ENCODE peak calls at places on chromosome 1, in four cellular contexts. W, X, Y and D are unnamed samples.

GRCh38 chr1:38371505-38371844 is 324.9 kb upstream of the POU3F1 start:
- DNase-seq in W (no peak), X (no peak), Y (no peak), D (no peak)

GRCh38 chr1:20701446-20701845 is 16.4 kb downstream of the KIF17 start:
- DNase-seq in W (no peak), X (no peak), Y (no peak), D (no peak)

GRCh38 chr1:27605796-27606707 is 2.1 kb upstream of the AHDC1 start:
- DNase-seq in W (no peak), X (peak), Y (no peak), D (peak)

GRCh38 chr1:230204852-230205251 is 137.8 kb downstream of the GALNT2 start:
- DNase-seq in W (no peak), X (no peak), Y (no peak), D (no peak)

GRCh38 chr1:209403921-209404320 is 179.6 kb upstream of the CAMK1G start:
- DNase-seq in W (no peak), X (no peak), Y (no peak), D (no peak)

GRCh38 chr1:30036229-30036547 is 687.2 kb downstream of the MATN1 start:
- DNase-seq in W (no peak), X (no peak), Y (no peak), D (no peak)

GRCh38 chr1:56506314-56506743 is 73.0 kb downstream of the PLPP3 start:
- DNase-seq in W (peak), X (no peak), Y (no peak), D (no peak)

GRCh38 chr1:18575620-18576019 is 55.0 kb upstream of the PAX7 start:
- DNase-seq in W (no peak), X (peak), Y (no peak), D (no peak)

GRCh38 chr1:196611873-196612272 is 3.6 kb upstream of the KCNT2 start:
- DNase-seq in W (no peak), X (no peak), Y (no peak), D (no peak)

GRCh38 chr1:17167783-17168479 is 37.0 kb upstream of the PADI1 start:
- DNase-seq in W (peak), X (no peak), Y (peak), D (no peak)

GRCh38 chr1:151720974-151721787 is at the start of gene RIIAD1:
- DNase-seq in W (no peak), X (peak), Y (no peak), D (peak)

GRCh38 chr1:228514421-228514820 is 27.2 kb downstream of the RNF187 start:
- DNase-seq in W (no peak), X (no peak), Y (no peak), D (no peak)

GRCh38 chr1:197130677-197131304 is 15.7 kb downstream of the ASPM start:
- DNase-seq in W (no peak), X (no peak), Y (no peak), D (no peak)

GRCh38 chr1:221667504-221667903 is 74.4 kb downstream of the DUSP10 start:
- DNase-seq in W (no peak), X (no peak), Y (peak), D (no peak)

GRCh38 chr1:56097713-56098112 is 481.6 kb downstream of the PLPP3 start:
- DNase-seq in W (no peak), X (no peak), Y (no peak), D (no peak)

GRCh38 chr1:60277269-60277668 is 203.7 kb upstream of the C1orf87 start:
- DNase-seq in W (no peak), X (no peak), Y (no peak), D (no peak)